ENCODE peak calls at places on chromosomes 11 and 22, in seven cellular contexts. One of them, this sample, is unnamed.

GRCh38 chr11:70016666-70017347 is 61.3 kb upstream of the ANO1 start:
- DNase-seq in kidney epithelial cell: peak
- DNase-seq in M059J: peak
- DNase-seq in HFFc6: peak
- DNase-seq in coronary artery: no peak
- DNase-seq in posterior cingulate gyrus: no peak
- DNase-seq in CD4-positive, CD25-positive, alpha-beta regulatory T cell: no peak
- DNase-seq in this sample: no peak

GRCh38 chr11:3087821-3088800 is 30.9 kb upstream of the CARS1 start:
- DNase-seq in kidney epithelial cell: no peak
- DNase-seq in M059J: peak
- DNase-seq in HFFc6: peak
- DNase-seq in coronary artery: no peak
- DNase-seq in posterior cingulate gyrus: no peak
- DNase-seq in CD4-positive, CD25-positive, alpha-beta regulatory T cell: no peak
- DNase-seq in this sample: no peak

GRCh38 chr11:102323542-102324261 is 6.4 kb downstream of the BIRC3 start:
- DNase-seq in kidney epithelial cell: no peak
- DNase-seq in M059J: peak
- DNase-seq in HFFc6: peak
- DNase-seq in coronary artery: no peak
- DNase-seq in posterior cingulate gyrus: no peak
- DNase-seq in CD4-positive, CD25-positive, alpha-beta regulatory T cell: no peak
- DNase-seq in this sample: no peak

GRCh38 chr22:38125731-38126344 is 15.4 kb upstream of the BAIAP2L2 start:
- DNase-seq in kidney epithelial cell: no peak
- DNase-seq in M059J: no peak
- DNase-seq in HFFc6: no peak
- DNase-seq in coronary artery: no peak
- DNase-seq in posterior cingulate gyrus: no peak
- DNase-seq in CD4-positive, CD25-positive, alpha-beta regulatory T cell: no peak
- DNase-seq in this sample: no peak

GRCh38 chr11:65834202-65834601 is 439 bp downstream of the SNX32 start:
- DNase-seq in kidney epithelial cell: no peak
- DNase-seq in M059J: no peak
- DNase-seq in HFFc6: no peak
- DNase-seq in coronary artery: no peak
- DNase-seq in posterior cingulate gyrus: no peak
- DNase-seq in CD4-positive, CD25-positive, alpha-beta regulatory T cell: no peak
- DNase-seq in this sample: peak

GRCh38 chr22:48055827-48056226 is 1293.4 kb downstream of the TBC1D22A start:
- DNase-seq in kidney epithelial cell: no peak
- DNase-seq in M059J: no peak
- DNase-seq in HFFc6: no peak
- DNase-seq in coronary artery: peak
- DNase-seq in posterior cingulate gyrus: no peak
- DNase-seq in CD4-positive, CD25-positive, alpha-beta regulatory T cell: no peak
- DNase-seq in this sample: no peak

GRCh38 chr11:8335683-8336082 is 72.0 kb upstream of the LMO1 start:
- DNase-seq in kidney epithelial cell: no peak
- DNase-seq in M059J: no peak
- DNase-seq in HFFc6: no peak
- DNase-seq in coronary artery: no peak
- DNase-seq in posterior cingulate gyrus: no peak
- DNase-seq in CD4-positive, CD25-positive, alpha-beta regulatory T cell: no peak
- DNase-seq in this sample: no peak

GRCh38 chr11:17026487-17027082 is 12.4 kb upstream of the PLEKHA7 start:
- DNase-seq in kidney epithelial cell: no peak
- DNase-seq in M059J: no peak
- DNase-seq in HFFc6: no peak
- DNase-seq in coronary artery: no peak
- DNase-seq in posterior cingulate gyrus: no peak
- DNase-seq in CD4-positive, CD25-positive, alpha-beta regulatory T cell: no peak
- DNase-seq in this sample: no peak

GRCh38 chr11:1534682-1535081 is 37.4 kb downstream of the DUSP8 start:
- DNase-seq in kidney epithelial cell: no peak
- DNase-seq in M059J: peak
- DNase-seq in HFFc6: no peak
- DNase-seq in coronary artery: no peak
- DNase-seq in posterior cingulate gyrus: no peak
- DNase-seq in CD4-positive, CD25-positive, alpha-beta regulatory T cell: no peak
- DNase-seq in this sample: no peak

GRCh38 chr11:65429724-65430405 is 7.3 kb downstream of the NEAT1 start:
- DNase-seq in kidney epithelial cell: no peak
- DNase-seq in M059J: peak
- DNase-seq in HFFc6: peak
- DNase-seq in coronary artery: peak
- DNase-seq in posterior cingulate gyrus: peak
- DNase-seq in CD4-positive, CD25-positive, alpha-beta regulatory T cell: no peak
- DNase-seq in this sample: peak

This sample was measured in naive thymus-derived CD4-positive, alpha-beta T cell.